ENCODE peak calls at places on chromosomes 1 and 21, in four cellular contexts. O, V, Z and K are unnamed samples.
A peak's percentile ranks its signal among the peaks of the same experiment; 100 is the strongest.

GRCh38 chr21:29217818-29218252 is 80.9 kb upstream of the BACH1 start:
- DNase-seq in O (no peak), V (no peak), Z (peak; percentile 96), K (no peak)

GRCh38 chr21:42521384-42521783 is 7.7 kb downstream of the SLC37A1 start:
- DNase-seq in O (peak; percentile 75), V (no peak), Z (no peak), K (no peak)

GRCh38 chr1:226149806-226150205 is 36.7 kb downstream of the ACBD3 start:
- DNase-seq in O (peak; percentile 54), V (no peak), Z (peak; percentile 64), K (peak; percentile 22)

GRCh38 chr1:245754463-245754961 is 599.7 kb downstream of the KIF26B start:
- DNase-seq in O (peak; percentile 87), V (no peak), Z (peak; percentile 59), K (no peak)

GRCh38 chr21:45618846-45619485 is 24.6 kb upstream of the PCBP3 start:
- DNase-seq in O (no peak), V (no peak), Z (peak; percentile 46), K (no peak)

GRCh38 chr1:187236676-187237075 is 407.9 kb downstream of the PLA2G4A start:
- DNase-seq in O (no peak), V (no peak), Z (no peak), K (no peak)

GRCh38 chr1:51548986-51549619 is 30.0 kb upstream of the EPS15 start:
- DNase-seq in O (no peak), V (peak; percentile 23), Z (no peak), K (no peak)

GRCh38 chr1:157994704-157995540 is 1.5 kb downstream of the KIRREL1 start:
- DNase-seq in O (no peak), V (no peak), Z (peak; percentile 53), K (peak; percentile 38)

GRCh38 chr1:181676269-181676668 is 193.0 kb downstream of the CACNA1E start:
- DNase-seq in O (peak; percentile 75), V (peak; percentile 26), Z (no peak), K (peak; percentile 18)

GRCh38 chr1:202374077-202374476 is 25.6 kb downstream of the PPP1R12B start:
- DNase-seq in O (no peak), V (no peak), Z (no peak), K (no peak)

GRCh38 chr1:226310637-226311195 is 1.8 kb upstream of the LIN9 start:
- DNase-seq in O (no peak), V (no peak), Z (no peak), K (no peak)

GRCh38 chr1:46246548-46247432 is 773 bp upstream of the RAD54L start:
- DNase-seq in O (peak; percentile 80), V (no peak), Z (peak; percentile 63), K (no peak)

GRCh38 chr1:99599678-99600175 is 46.2 kb upstream of the PALMD start:
- DNase-seq in O (no peak), V (no peak), Z (peak; percentile 85), K (no peak)

GRCh38 chr21:21734088-21734487 is 735.9 kb downstream of the NCAM2 start:
- DNase-seq in O (no peak), V (no peak), Z (no peak), K (no peak)

DNA sequence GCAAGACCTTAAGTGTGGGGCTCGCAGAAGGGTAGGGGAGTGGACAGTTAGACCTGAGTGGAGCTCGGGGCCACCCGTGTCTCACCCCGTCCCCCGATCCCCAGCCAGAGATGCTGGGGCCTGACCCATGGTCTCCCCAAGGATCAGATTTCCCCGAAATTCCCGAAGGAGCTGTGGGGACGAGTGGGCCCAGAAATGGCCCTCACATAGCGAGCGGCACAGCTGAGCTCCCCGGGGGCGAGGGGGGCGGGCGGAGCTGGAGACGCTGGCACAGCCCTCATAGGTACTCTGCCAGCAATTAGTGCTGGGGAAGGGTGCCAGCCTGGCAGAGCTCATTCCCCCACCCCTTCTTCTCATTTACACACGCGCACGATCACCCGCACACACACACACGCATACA is 9.2 kb downstream of the CASZ1 start:
- DNase-seq in O (no peak), V (no peak), Z (no peak), K (no peak)
- H3K4me1 ChIP-seq in O (no peaks in the 10 kb centered on the region), V (peaks cover 20% of the 10 kb centered on the region), Z (no peaks in the 10 kb centered on the region), K (no peaks in the 10 kb centered on the region)

DNA sequence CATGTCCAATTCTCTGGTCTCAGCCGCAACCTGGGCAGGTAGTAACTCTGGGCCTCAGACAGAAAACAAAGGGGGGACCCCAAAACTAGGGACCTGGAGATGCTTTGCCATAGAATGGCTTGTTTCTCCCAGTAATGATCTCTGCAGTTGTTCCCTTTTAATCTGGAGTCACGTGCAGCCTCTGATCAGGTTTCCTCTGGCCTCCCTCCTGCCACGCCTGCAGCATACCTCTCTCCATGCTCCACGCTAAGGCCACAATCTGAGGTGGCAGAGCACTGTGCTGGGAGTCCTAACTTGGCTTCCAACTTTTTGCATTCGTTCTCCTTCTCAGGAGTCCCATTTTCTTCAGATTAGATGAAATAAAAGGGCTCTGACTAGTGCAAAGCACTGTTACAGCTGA is 1.9 kb downstream of the PABPC4 start:
- DNase-seq in O (no peak), V (peak; percentile 54), Z (no peak), K (peak; percentile 58)
- H3K36me3 ChIP-seq in O (peaks cover 50% of the 10 kb centered on the region), V (peaks cover 17% of the 10 kb centered on the region), Z (peaks cover 35% of the 10 kb centered on the region), K (peaks cover 64% of the 10 kb centered on the region)

DNA sequence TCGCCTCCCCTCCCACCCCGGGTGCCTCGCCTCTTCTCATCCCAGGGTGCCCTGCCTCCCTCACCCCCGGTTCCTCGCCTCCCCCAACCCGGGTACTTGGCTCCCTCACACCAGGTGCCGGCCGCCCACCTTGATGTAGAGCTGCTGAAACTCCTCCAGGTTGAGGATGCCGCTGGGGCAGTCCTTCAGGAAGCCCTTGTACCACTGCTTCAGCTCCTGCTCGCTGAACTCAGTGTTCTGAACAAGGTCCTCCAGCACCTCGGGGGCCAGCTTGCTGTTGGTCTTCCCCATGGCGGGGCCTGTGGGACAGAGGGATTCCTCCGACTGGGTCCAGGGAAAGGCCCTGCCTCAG is 6.9 kb downstream of the HPCAL4 start:
- DNase-seq in O (no peak), V (no peak), Z (no peak), K (no peak)
- H3K27me3 ChIP-seq in O (no peaks in the 10 kb centered on the region), V (no peaks in the 10 kb centered on the region), Z (peaks cover 89% of the 10 kb centered on the region), K (peaks cover 13% of the 10 kb centered on the region)

GRCh38 chr1:2566106-2567045 is 10.2 kb downstream of the TNFRSF14 start:
- DNase-seq in O (no peak), V (no peak), Z (no peak), K (no peak)

GRCh38 chr1:2564006-2564814 is 8.0 kb downstream of the TNFRSF14 start:
- DNase-seq in O (no peak), V (no peak), Z (no peak), K (no peak)

GRCh38 chr1:2567083-2567679 is 11.0 kb downstream of the TNFRSF14 start:
- DNase-seq in O (no peak), V (no peak), Z (no peak), K (no peak)

GRCh38 chr1:2563205-2563604 is 7.0 kb downstream of the TNFRSF14 start:
- DNase-seq in O (no peak), V (no peak), Z (no peak), K (no peak)

GRCh38 chr1:2564815-2565415 is 8.7 kb downstream of the TNFRSF14 start:
- DNase-seq in O (no peak), V (no peak), Z (no peak), K (no peak)
- H3K4me1 ChIP-seq in O (no peaks in the 10 kb centered on the region), V (no peaks in the 10 kb centered on the region), Z (peaks cover 9% of the 10 kb centered on the region), K (no peaks in the 10 kb centered on the region)

DNA sequence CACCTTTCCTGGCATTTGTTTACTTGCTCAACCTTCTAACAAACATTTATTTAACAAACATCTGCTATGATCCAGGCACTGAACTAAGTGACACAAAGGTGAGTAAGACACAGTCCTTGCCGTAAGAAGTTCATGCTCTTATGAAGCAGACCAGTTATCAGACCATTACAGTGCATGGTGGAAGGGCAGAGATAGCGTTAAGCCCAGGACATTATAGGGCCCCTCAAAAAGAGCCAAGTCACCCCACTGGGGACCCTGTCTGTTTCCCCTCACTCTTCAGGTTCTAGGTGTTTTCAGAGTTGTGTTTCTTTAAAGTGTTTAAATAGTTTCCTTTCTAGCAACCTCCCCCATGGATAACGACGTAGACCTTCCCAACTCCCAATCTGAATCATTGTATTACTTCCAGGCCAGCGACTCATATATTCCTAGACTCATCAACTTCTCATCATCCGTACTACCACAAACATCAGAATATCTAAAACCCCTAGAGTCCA is 39.3 kb downstream of the TCP10L start:
- DNase-seq in O (no peak), V (no peak), Z (no peak), K (no peak)
- H3K36me3 ChIP-seq in O (no peaks in the 10 kb centered on the region), V (no peaks in the 10 kb centered on the region), Z (no peaks in the 10 kb centered on the region), K (no peaks in the 10 kb centered on the region)

GRCh38 chr1:169260478-169260877 is 107.1 kb downstream of the NME7 start:
- DNase-seq in O (no peak), V (no peak), Z (no peak), K (no peak)
- H3K27me3 ChIP-seq in O (no peaks in the 10 kb centered on the region), V (no peaks in the 10 kb centered on the region), Z (no peaks in the 10 kb centered on the region), K (no peaks in the 10 kb centered on the region)

DNA sequence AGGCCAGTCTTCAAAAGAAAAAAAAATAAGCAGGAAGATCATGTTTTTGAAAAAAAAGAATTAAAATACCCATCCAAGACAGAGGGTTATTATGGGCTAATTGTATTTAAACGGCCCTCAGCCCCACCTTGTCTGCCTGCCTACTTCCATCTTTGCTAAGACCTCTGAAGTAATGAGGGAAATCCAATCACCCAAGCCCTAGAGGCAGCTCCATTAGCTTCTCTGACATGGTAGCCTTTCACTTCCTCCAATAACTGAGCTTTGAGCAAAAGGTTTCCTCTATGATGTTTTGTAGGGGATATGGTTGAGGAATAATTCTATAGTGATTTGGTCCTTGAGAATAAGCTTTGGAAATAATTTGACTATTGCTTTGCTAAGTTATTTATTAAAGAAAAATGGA is 178.2 kb upstream of the SGIP1 start:
- DNase-seq in O (peak; percentile 60), V (no peak), Z (no peak), K (no peak)
- H3K4me1 ChIP-seq in O (peaks cover 66% of the 10 kb centered on the region), V (no peaks in the 10 kb centered on the region), Z (peaks cover 1% of the 10 kb centered on the region), K (peaks cover 27% of the 10 kb centered on the region)

DNA sequence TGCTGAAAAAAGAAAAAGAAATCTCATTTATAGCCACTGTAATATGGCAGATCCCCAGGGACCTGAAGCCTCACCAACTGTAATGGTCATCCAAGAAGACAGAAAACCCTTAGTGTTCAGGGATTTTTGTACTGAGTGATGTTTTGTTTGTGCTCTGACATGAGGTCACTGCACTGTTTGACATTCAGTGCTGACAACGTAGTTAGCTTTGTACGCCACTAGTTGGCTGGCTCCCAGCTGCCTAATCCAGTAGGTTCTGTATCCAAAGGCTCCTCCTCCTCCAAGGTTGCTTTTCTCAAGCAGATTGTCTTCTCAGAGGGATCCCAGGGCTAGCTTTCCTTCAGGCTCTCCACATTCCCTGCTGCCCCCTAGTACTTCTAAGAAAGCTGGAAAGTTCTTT is 9.5 kb upstream of the YRDC start:
- DNase-seq in O (no peak), V (peak; percentile 74), Z (peak; percentile 60), K (peak; percentile 39)
- H3K36me3 ChIP-seq in O (peaks cover 16% of the 10 kb centered on the region), V (peaks cover 9% of the 10 kb centered on the region), Z (peaks cover 54% of the 10 kb centered on the region), K (peaks cover 42% of the 10 kb centered on the region)

GRCh38 chr1:30323841-30324240 is 399.5 kb downstream of the MATN1 start:
- DNase-seq in O (no peak), V (no peak), Z (no peak), K (no peak)
- H3K27me3 ChIP-seq in O (no peaks in the 10 kb centered on the region), V (no peaks in the 10 kb centered on the region), Z (no peaks in the 10 kb centered on the region), K (no peaks in the 10 kb centered on the region)